ENCODE peak calls at places on chromosomes 7 and 10, in five cellular contexts. A, V, X, B and D are unnamed samples.

GRCh38 chr10:31698169-31698890 is 230.3 kb downstream of the ARHGAP12 start:
- DNase-seq in X (no peak), V (no peak), B (no peak), A (no peak), D (no peak)

GRCh38 chr7:51253157-51253556 is 63.5 kb downstream of the COBL start:
- DNase-seq in B (no peak), V (no peak), A (no peak), X (no peak), D (no peak)

GRCh38 chr10:92146781-92147180 is 144.1 kb downstream of the CPEB3 start:
- DNase-seq in A (no peak), V (no peak), X (no peak), B (no peak), D (no peak)

GRCh38 chr10:113458944-113459343 is 93.9 kb upstream of the HABP2 start:
- DNase-seq in X (no peak), A (no peak), V (no peak), B (no peak), D (no peak)

GRCh38 chr7:127884066-127884559 is 147.1 kb downstream of the LRRC4 start:
- DNase-seq in V (no peak), B (no peak), X (no peak), A (no peak), D (no peak)

GRCh38 chr7:55053651-55054226 is 34.9 kb downstream of the EGFR start:
- DNase-seq in A (no peak), X (no peak), V (no peak), B (no peak), D (no peak)

GRCh38 chr7:2330506-2330905 is 16.3 kb upstream of the SNX8 start:
- DNase-seq in V (no peak), A (no peak), B (no peak), X (no peak), D (no peak)

GRCh38 chr7:132321387-132321786 is 254.9 kb downstream of the PLXNA4 start:
- DNase-seq in X (peak), B (no peak), A (peak), V (no peak), D (no peak)

GRCh38 chr10:62584216-62584615 is 210.0 kb downstream of the ZNF365 start:
- DNase-seq in V (no peak), X (no peak), B (no peak), A (no peak), D (no peak)

GRCh38 chr10:101094113-101094512 is 32.3 kb downstream of the KAZALD1 start:
- DNase-seq in A (no peak), B (no peak), X (no peak), V (no peak), D (no peak)

GRCh38 chr7:77995717-77996116 is 197.1 kb downstream of the PHTF2 start:
- DNase-seq in V (peak), B (no peak), A (peak), X (no peak), D (no peak)

GRCh38 chr7:48832303-48832845 is 92.0 kb upstream of the CDC14C start:
- DNase-seq in V (no peak), B (no peak), A (no peak), X (no peak), D (no peak)

GRCh38 chr10:58140706-58141347 is 126.9 kb downstream of the IPMK start:
- DNase-seq in X (no peak), V (no peak), A (no peak), B (no peak), D (no peak)

GRCh38 chr7:30249316-30249715 is 35.1 kb upstream of the ZNRF2 start:
- DNase-seq in V (no peak), B (no peak), A (no peak), X (no peak), D (no peak)

GRCh38 chr10:64515975-64516699 is 994.9 kb downstream of the REEP3 start:
- DNase-seq in B (no peak), A (no peak), V (no peak), X (no peak), D (no peak)

GRCh38 chr7:47474937-47475879 is 106.7 kb downstream of the TNS3 start:
- DNase-seq in A (peak), B (peak), X (peak), V (peak), D (no peak)

GRCh38 chr10:27741173-27742091 is 4.2 kb downstream of the MKX start:
- DNase-seq in V (no peak), B (no peak), X (peak), A (no peak), D (peak)

GRCh38 chr10:47450442-47450841 is 33.5 kb downstream of the ANXA8 start:
- DNase-seq in V (no peak), A (peak), B (no peak), X (no peak), D (no peak)

GRCh38 chr7:147428075-147428474 is 1162.5 kb upstream of the C7orf33 start:
- DNase-seq in A (no peak), B (no peak), X (no peak), V (no peak), D (no peak)

GRCh38 chr10:126012485-126012884 is 116.1 kb downstream of the FANK1 start:
- DNase-seq in V (no peak), B (no peak), A (no peak), X (no peak), D (no peak)

GRCh38 chr10:46547881-46548780 is 8.3 kb downstream of the GPRIN2 start:
- DNase-seq in X (no peak), V (no peak), B (no peak), A (no peak), D (no peak)

GRCh38 chr7:100371561-100372171 is 1.6 kb upstream of the PILRA start:
- DNase-seq in V (no peak), A (no peak), X (no peak), B (no peak), D (no peak)

GRCh38 chr10:42995537-42995936 is 81.3 kb upstream of the RET start:
- DNase-seq in A (no peak), V (no peak), X (no peak), B (no peak), D (peak)

GRCh38 chr10:67017218-67017617 is 91.4 kb downstream of the LRRTM3 start:
- DNase-seq in X (no peak), B (no peak), V (no peak), A (no peak), D (no peak)

GRCh38 chr10:5293691-5294550 is 70.8 kb upstream of the UCN3 start:
- DNase-seq in A (peak), B (no peak), V (peak), X (peak), D (peak)
- TF ChIP-seq JUND in A (no peak), B (no peak), V (no peak), X (no peak), D (no peak)

DNA sequence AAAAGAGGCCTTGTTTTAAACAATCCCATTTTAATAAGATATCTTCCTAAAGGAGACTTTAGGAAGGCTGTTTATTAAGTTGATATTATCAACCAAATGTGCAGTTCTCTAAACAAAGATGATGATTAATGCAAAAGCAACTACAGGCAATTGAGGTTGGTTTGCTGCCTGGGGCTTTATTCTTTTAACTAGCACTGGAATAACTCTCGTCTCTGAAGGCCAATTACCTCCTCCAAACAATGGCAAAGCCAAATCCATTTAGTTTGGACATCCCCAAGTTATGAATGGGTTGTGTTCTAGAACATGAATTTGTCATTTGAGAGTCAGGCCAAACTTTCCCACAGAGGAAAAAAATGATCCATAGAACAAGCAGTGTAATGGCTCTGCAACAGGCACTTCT is 114.1 kb downstream of the SLC16A9 start:
- DNase-seq in B (no peak), A (no peak), V (no peak), X (peak), D (no peak)
- TF ChIP-seq USF2 in B (no peak), A (no peak), V (no peak), X (no peak), D (no peak)

GRCh38 chr7:88310950-88311674 is 4.4 kb upstream of the STEAP4 start:
- DNase-seq in X (no peak), A (peak), V (no peak), B (no peak), D (no peak)

GRCh38 chr7:88312061-88312663 is 5.5 kb upstream of the STEAP4 start:
- DNase-seq in V (no peak), B (no peak), X (no peak), A (no peak), D (no peak)

GRCh38 chr7:88314092-88314491 is 7.4 kb upstream of the STEAP4 start:
- DNase-seq in A (no peak), B (no peak), V (no peak), X (no peak), D (no peak)

GRCh38 chr7:88309845-88310244 is 3.2 kb upstream of the STEAP4 start:
- DNase-seq in X (no peak), V (no peak), A (no peak), B (no peak), D (no peak)

GRCh38 chr7:88311675-88312036 is 5.0 kb upstream of the STEAP4 start:
- DNase-seq in X (no peak), B (no peak), V (no peak), A (no peak), D (no peak)
- H3K4me3 ChIP-seq in X (no peak), B (no peak), V (no peak), A (no peak), D (no peak)

DNA sequence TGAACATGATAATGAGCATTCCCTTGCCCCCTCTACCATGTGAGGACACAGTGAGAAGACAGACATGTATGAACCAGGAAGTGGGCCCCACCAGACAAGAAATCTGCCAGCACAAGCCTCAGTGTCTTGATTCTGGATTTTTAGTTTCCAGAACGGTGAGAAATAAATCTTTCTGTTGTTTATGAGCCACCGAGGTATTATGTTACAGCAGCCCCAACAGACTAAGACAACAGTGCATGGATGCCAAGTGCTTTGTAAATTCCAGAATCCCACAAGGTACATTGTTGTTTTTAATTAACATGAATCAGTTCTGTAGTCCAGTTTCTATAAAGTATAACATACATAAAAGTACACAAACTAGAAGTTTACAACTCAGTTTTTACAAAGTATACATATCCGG is 162.2 kb downstream of the ARHGAP21 start:
- DNase-seq in V (no peak), A (no peak), X (no peak), B (no peak), D (no peak)
- TF ChIP-seq JUND in V (no peak), A (no peak), X (no peak), B (no peak), D (no peak)

DNA sequence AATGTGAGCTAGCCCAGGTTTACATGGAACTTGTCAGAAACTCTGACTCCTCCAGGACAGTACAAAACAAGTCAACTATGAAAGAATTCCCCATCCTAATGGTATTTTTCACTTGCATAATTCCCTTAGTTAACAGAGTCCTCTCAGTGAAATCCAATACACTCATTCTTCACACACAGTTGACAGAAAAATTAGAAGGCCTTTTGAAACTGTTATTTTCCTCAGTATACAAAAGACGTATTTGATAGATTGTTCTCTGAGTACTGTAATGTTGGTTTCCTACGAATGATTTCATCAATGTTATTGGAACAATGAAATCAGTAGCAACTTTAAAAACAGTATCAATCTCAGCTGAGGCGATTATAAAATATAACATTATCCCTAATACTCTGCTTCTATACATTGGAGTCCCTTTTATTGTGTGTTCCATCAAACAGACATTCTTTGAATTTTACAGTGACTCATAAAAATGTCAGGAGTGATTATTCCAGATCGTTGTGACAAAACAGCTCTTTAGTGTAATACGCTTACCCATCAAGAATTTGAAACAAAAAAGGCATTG is 136.4 kb upstream of the ANK3 start:
- DNase-seq in V (no peak), B (no peak), A (no peak), X (no peak), D (no peak)
- TF ChIP-seq USF2 in V (no peak), B (no peak), A (no peak), X (no peak), D (no peak)